ENCODE peak calls at places on chromosomes 7 and 10, in nine cellular contexts. One of them, this sample, is unnamed.

GRCh38 chr7:22841954-22842353 is 19.3 kb upstream of the TOMM7 start:
- DNase-seq in lung: no peak
- DNase-seq in nephron progenitor cell: peak
- DNase-seq in WTC11: peak
- DNase-seq in uterus: no peak
- DNase-seq in WERI-Rb-1: peak
- DNase-seq in Caco-2: no peak
- DNase-seq in cardiac muscle cell: no peak
- DNase-seq in BE2C: no peak
- DNase-seq in this sample: peak

GRCh38 chr10:86317949-86318725 is 48.5 kb downstream of the GRID1 start:
- DNase-seq in lung: no peak
- DNase-seq in nephron progenitor cell: no peak
- DNase-seq in WTC11: no peak
- DNase-seq in uterus: no peak
- DNase-seq in WERI-Rb-1: no peak
- DNase-seq in Caco-2: no peak
- DNase-seq in cardiac muscle cell: no peak
- DNase-seq in BE2C: no peak
- DNase-seq in this sample: no peak

GRCh38 chr10:543862-544822 is 145.3 kb downstream of the DIP2C start:
- DNase-seq in lung: no peak
- DNase-seq in nephron progenitor cell: no peak
- DNase-seq in WTC11: no peak
- DNase-seq in uterus: no peak
- DNase-seq in WERI-Rb-1: no peak
- DNase-seq in Caco-2: no peak
- DNase-seq in cardiac muscle cell: no peak
- DNase-seq in BE2C: no peak
- DNase-seq in this sample: no peak

GRCh38 chr10:73857446-73857845 is 16.9 kb downstream of the CAMK2G start:
- DNase-seq in lung: no peak
- DNase-seq in nephron progenitor cell: no peak
- DNase-seq in WTC11: no peak
- DNase-seq in uterus: no peak
- DNase-seq in WERI-Rb-1: no peak
- DNase-seq in Caco-2: no peak
- DNase-seq in cardiac muscle cell: no peak
- DNase-seq in BE2C: no peak
- DNase-seq in this sample: no peak

GRCh38 chr10:15222511-15222910 is 54.0 kb upstream of the NMT2 start:
- DNase-seq in lung: no peak
- DNase-seq in nephron progenitor cell: no peak
- DNase-seq in WTC11: no peak
- DNase-seq in uterus: no peak
- DNase-seq in WERI-Rb-1: no peak
- DNase-seq in Caco-2: no peak
- DNase-seq in cardiac muscle cell: no peak
- DNase-seq in BE2C: no peak
- DNase-seq in this sample: peak

GRCh38 chr10:86137561-86137960 is 229.0 kb downstream of the GRID1 start:
- DNase-seq in lung: no peak
- DNase-seq in nephron progenitor cell: no peak
- DNase-seq in WTC11: no peak
- DNase-seq in uterus: no peak
- DNase-seq in WERI-Rb-1: no peak
- DNase-seq in Caco-2: no peak
- DNase-seq in cardiac muscle cell: no peak
- DNase-seq in BE2C: no peak
- DNase-seq in this sample: no peak

GRCh38 chr10:52785418-52785817 is 12.8 kb upstream of the MBL2 start:
- DNase-seq in lung: no peak
- DNase-seq in nephron progenitor cell: no peak
- DNase-seq in WTC11: no peak
- DNase-seq in uterus: no peak
- DNase-seq in WERI-Rb-1: no peak
- DNase-seq in Caco-2: no peak
- DNase-seq in cardiac muscle cell: no peak
- DNase-seq in BE2C: no peak
- DNase-seq in this sample: no peak

GRCh38 chr10:4034907-4035581 is 250.0 kb upstream of the KLF6 start:
- DNase-seq in lung: peak
- DNase-seq in nephron progenitor cell: no peak
- DNase-seq in WTC11: no peak
- DNase-seq in uterus: no peak
- DNase-seq in WERI-Rb-1: no peak
- DNase-seq in Caco-2: no peak
- DNase-seq in cardiac muscle cell: no peak
- DNase-seq in BE2C: no peak
- DNase-seq in this sample: peak

GRCh38 chr7:30956704-30957103 is 7.0 kb upstream of the GHRHR start:
- DNase-seq in lung: no peak
- DNase-seq in nephron progenitor cell: no peak
- DNase-seq in WTC11: no peak
- DNase-seq in uterus: no peak
- DNase-seq in WERI-Rb-1: no peak
- DNase-seq in Caco-2: no peak
- DNase-seq in cardiac muscle cell: no peak
- DNase-seq in BE2C: no peak
- DNase-seq in this sample: no peak

GRCh38 chr10:47050618-47051455 is 139.6 kb downstream of the PTPN20 start:
- DNase-seq in lung: no peak
- DNase-seq in nephron progenitor cell: no peak
- DNase-seq in WTC11: no peak
- DNase-seq in uterus: no peak
- DNase-seq in WERI-Rb-1: no peak
- DNase-seq in Caco-2: peak
- DNase-seq in cardiac muscle cell: peak
- DNase-seq in BE2C: peak
- DNase-seq in this sample: no peak

GRCh38 chr10:79454259-79454658 is 8.8 kb upstream of the ZCCHC24 start:
- DNase-seq in lung: no peak
- DNase-seq in nephron progenitor cell: no peak
- DNase-seq in WTC11: no peak
- DNase-seq in uterus: peak
- DNase-seq in WERI-Rb-1: no peak
- DNase-seq in Caco-2: no peak
- DNase-seq in cardiac muscle cell: no peak
- DNase-seq in BE2C: no peak
- DNase-seq in this sample: peak

GRCh38 chr7:27104244-27105149 is 2.0 kb upstream of the HOXA2 start:
- DNase-seq in lung: no peak
- DNase-seq in nephron progenitor cell: no peak
- DNase-seq in WTC11: no peak
- DNase-seq in uterus: no peak
- DNase-seq in WERI-Rb-1: no peak
- DNase-seq in Caco-2: no peak
- DNase-seq in cardiac muscle cell: no peak
- DNase-seq in BE2C: no peak
- DNase-seq in this sample: peak

GRCh38 chr10:109633846-109634245 is 289.5 kb downstream of the XPNPEP1 start:
- DNase-seq in lung: no peak
- DNase-seq in nephron progenitor cell: no peak
- DNase-seq in WTC11: no peak
- DNase-seq in uterus: no peak
- DNase-seq in WERI-Rb-1: no peak
- DNase-seq in Caco-2: no peak
- DNase-seq in cardiac muscle cell: no peak
- DNase-seq in BE2C: no peak
- DNase-seq in this sample: peak

GRCh38 chr7:66970310-66970709 is 25.1 kb downstream of the SBDS start:
- DNase-seq in lung: no peak
- DNase-seq in nephron progenitor cell: no peak
- DNase-seq in WTC11: peak
- DNase-seq in uterus: no peak
- DNase-seq in WERI-Rb-1: no peak
- DNase-seq in Caco-2: no peak
- DNase-seq in cardiac muscle cell: no peak
- DNase-seq in BE2C: no peak
- DNase-seq in this sample: peak

GRCh38 chr10:124827474-124827873 is 25.9 kb downstream of the ABRAXAS2 start:
- DNase-seq in lung: no peak
- DNase-seq in nephron progenitor cell: no peak
- DNase-seq in WTC11: no peak
- DNase-seq in uterus: peak
- DNase-seq in WERI-Rb-1: no peak
- DNase-seq in Caco-2: no peak
- DNase-seq in cardiac muscle cell: no peak
- DNase-seq in BE2C: no peak
- DNase-seq in this sample: peak

GRCh38 chr7:77528368-77528767 is 8.7 kb upstream of the PTPN12 start:
- DNase-seq in lung: no peak
- DNase-seq in nephron progenitor cell: no peak
- DNase-seq in WTC11: no peak
- DNase-seq in uterus: no peak
- DNase-seq in WERI-Rb-1: no peak
- DNase-seq in Caco-2: no peak
- DNase-seq in cardiac muscle cell: no peak
- DNase-seq in BE2C: no peak
- DNase-seq in this sample: no peak

GRCh38 chr7:121605297-121605640 is 209.2 kb upstream of the FAM3C start:
- DNase-seq in lung: no peak
- DNase-seq in nephron progenitor cell: no peak
- DNase-seq in WTC11: no peak
- DNase-seq in uterus: no peak
- DNase-seq in WERI-Rb-1: no peak
- DNase-seq in Caco-2: no peak
- DNase-seq in cardiac muscle cell: peak
- DNase-seq in BE2C: no peak
- DNase-seq in this sample: peak

GRCh38 chr7:25158962-25159361 is 33.9 kb upstream of the CYCS start:
- DNase-seq in lung: no peak
- DNase-seq in nephron progenitor cell: no peak
- DNase-seq in WTC11: no peak
- DNase-seq in uterus: no peak
- DNase-seq in WERI-Rb-1: no peak
- DNase-seq in Caco-2: no peak
- DNase-seq in cardiac muscle cell: no peak
- DNase-seq in BE2C: no peak
- DNase-seq in this sample: no peak

GRCh38 chr7:55244346-55244745 is 120.8 kb upstream of the LANCL2 start:
- DNase-seq in lung: no peak
- DNase-seq in nephron progenitor cell: no peak
- DNase-seq in WTC11: no peak
- DNase-seq in uterus: no peak
- DNase-seq in WERI-Rb-1: no peak
- DNase-seq in Caco-2: no peak
- DNase-seq in cardiac muscle cell: no peak
- DNase-seq in BE2C: no peak
- DNase-seq in this sample: peak

GRCh38 chr10:97713828-97714400 is 384 bp downstream of the MARVELD1 start:
- DNase-seq in lung: peak
- DNase-seq in nephron progenitor cell: peak
- DNase-seq in WTC11: peak
- DNase-seq in uterus: peak
- DNase-seq in WERI-Rb-1: peak
- DNase-seq in Caco-2: peak
- DNase-seq in cardiac muscle cell: peak
- DNase-seq in BE2C: peak
- DNase-seq in this sample: peak
- TF ChIP-seq CTCF in lung: no peak
- TF ChIP-seq CTCF in nephron progenitor cell: no peak
- TF ChIP-seq CTCF in WTC11: no peak
- TF ChIP-seq CTCF in uterus: peak
- TF ChIP-seq CTCF in WERI-Rb-1: peak
- TF ChIP-seq CTCF in Caco-2: peak
- TF ChIP-seq CTCF in cardiac muscle cell: peak
- TF ChIP-seq CTCF in BE2C: peak
- TF ChIP-seq CTCF in this sample: no peak

DNA sequence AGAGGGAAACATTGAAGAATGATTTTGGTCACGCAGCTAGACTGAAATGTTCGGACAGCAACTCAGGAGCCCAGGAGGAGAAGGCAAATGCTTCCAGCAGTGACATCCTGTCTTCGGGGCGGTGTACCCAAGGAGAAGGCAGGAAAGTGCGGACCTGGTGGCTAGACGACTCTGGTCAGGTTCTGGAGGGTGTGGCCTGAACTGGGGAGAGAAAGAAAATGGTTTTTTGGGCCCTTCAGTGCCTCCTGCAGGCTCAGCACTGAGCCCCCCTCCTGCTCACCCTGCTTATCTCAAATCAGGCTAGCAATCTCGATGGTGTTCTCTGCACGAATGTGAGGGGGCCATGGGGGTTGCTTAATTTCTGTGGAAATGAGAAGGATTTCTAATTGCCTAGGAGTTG is 26.7 kb upstream of the TARP start:
- DNase-seq in lung: no peak
- DNase-seq in nephron progenitor cell: no peak
- DNase-seq in WTC11: no peak
- DNase-seq in uterus: no peak
- DNase-seq in WERI-Rb-1: no peak
- DNase-seq in Caco-2: no peak
- DNase-seq in cardiac muscle cell: no peak
- DNase-seq in BE2C: no peak
- DNase-seq in this sample: no peak
- TF ChIP-seq CTCF in lung: no peak
- TF ChIP-seq CTCF in nephron progenitor cell: no peak
- TF ChIP-seq CTCF in WTC11: no peak
- TF ChIP-seq CTCF in uterus: no peak
- TF ChIP-seq CTCF in WERI-Rb-1: no peak
- TF ChIP-seq CTCF in Caco-2: no peak
- TF ChIP-seq CTCF in cardiac muscle cell: no peak
- TF ChIP-seq CTCF in BE2C: no peak
- TF ChIP-seq CTCF in this sample: no peak

DNA sequence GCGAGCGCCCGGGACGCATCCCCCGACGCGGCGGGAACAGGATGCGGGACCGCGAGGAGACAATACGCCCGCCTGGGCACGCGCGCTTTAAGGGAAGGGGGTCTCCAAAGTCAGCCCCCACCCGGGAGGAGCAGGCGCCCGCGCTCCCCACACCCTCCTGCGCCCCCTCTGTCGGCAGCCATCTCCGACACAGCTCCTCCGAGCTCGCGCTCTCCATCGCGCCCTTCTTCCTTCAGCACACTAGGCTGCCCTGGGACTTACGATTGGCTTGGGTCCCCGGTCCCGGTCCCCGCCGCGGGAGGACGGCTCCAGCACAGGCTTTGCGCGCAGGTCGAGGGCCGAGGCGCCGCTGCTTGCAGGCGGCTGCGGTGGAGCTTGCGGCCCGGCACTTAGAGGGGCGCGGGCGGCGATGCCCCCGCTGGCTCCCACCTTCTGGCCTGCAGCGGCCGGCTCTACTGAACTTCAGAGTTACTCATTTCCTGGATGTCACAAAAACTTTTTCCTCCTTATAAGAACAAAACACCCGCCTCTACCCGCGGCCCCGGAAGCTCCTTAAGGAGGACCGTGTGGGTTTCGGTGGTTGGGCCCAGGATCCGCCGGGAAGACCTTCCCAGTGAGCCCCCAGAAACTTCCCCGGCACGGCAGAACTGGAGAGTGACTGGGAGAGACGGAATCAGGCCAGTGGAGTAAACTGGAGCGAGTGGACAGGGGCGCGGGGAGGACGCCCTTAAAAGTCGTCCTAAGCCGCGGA is at the start of gene ITPRIP:
- DNase-seq in lung: peak
- DNase-seq in nephron progenitor cell: peak
- DNase-seq in WTC11: peak
- DNase-seq in uterus: peak
- DNase-seq in WERI-Rb-1: peak
- DNase-seq in Caco-2: peak
- DNase-seq in cardiac muscle cell: peak
- DNase-seq in BE2C: peak
- DNase-seq in this sample: peak
- TF ChIP-seq CTCF in lung: no peak
- TF ChIP-seq CTCF in nephron progenitor cell: peak
- TF ChIP-seq CTCF in WTC11: no peak
- TF ChIP-seq CTCF in uterus: peak
- TF ChIP-seq CTCF in WERI-Rb-1: peak
- TF ChIP-seq CTCF in Caco-2: peak
- TF ChIP-seq CTCF in cardiac muscle cell: peak
- TF ChIP-seq CTCF in BE2C: peak
- TF ChIP-seq CTCF in this sample: no peak

GRCh38 chr10:5449823-5450222 is 37.5 kb downstream of the NET1 start:
- DNase-seq in lung: no peak
- DNase-seq in nephron progenitor cell: no peak
- DNase-seq in WTC11: no peak
- DNase-seq in uterus: peak
- DNase-seq in WERI-Rb-1: no peak
- DNase-seq in Caco-2: no peak
- DNase-seq in cardiac muscle cell: no peak
- DNase-seq in BE2C: no peak
- DNase-seq in this sample: peak
- TF ChIP-seq CTCF in lung: no peak
- TF ChIP-seq CTCF in nephron progenitor cell: no peak
- TF ChIP-seq CTCF in WTC11: no peak
- TF ChIP-seq CTCF in uterus: peak
- TF ChIP-seq CTCF in WERI-Rb-1: no peak
- TF ChIP-seq CTCF in Caco-2: peak
- TF ChIP-seq CTCF in cardiac muscle cell: peak
- TF ChIP-seq CTCF in BE2C: no peak
- TF ChIP-seq CTCF in this sample: peak